ENCODE peak calls at places on chromosomes 7 and 10, in six cellular contexts. G, H, I, D, Z and P are unnamed samples.

GRCh38 chr7:50352282-50352681 is 47.8 kb downstream of the IKZF1 start:
- DNase-seq in G (no peak), H (no peak), I (no peak), D (no peak), Z (no peak), P (no peak)

GRCh38 chr7:17633099-17633498 is 307.2 kb downstream of the SNX13 start:
- DNase-seq in G (no peak), H (peak), I (peak), D (no peak), Z (no peak), P (peak)

GRCh38 chr7:159036916-159037605 is 107.6 kb downstream of the VIPR2 start:
- DNase-seq in G (no peak), H (no peak), I (no peak), D (no peak), Z (no peak), P (no peak)

GRCh38 chr7:84191842-84192241 is 2.7 kb downstream of the SEMA3A start:
- DNase-seq in G (no peak), H (peak), I (no peak), D (no peak), Z (no peak), P (no peak)

GRCh38 chr7:98423043-98423442 is 22.2 kb upstream of the BAIAP2L1 start:
- DNase-seq in G (no peak), H (peak), I (peak), D (no peak), Z (no peak), P (peak)

GRCh38 chr10:52779541-52780390 is 7.2 kb upstream of the MBL2 start:
- DNase-seq in G (no peak), H (peak), I (peak), D (peak), Z (peak), P (peak)

GRCh38 chr7:105346593-105347322 is 42.0 kb downstream of the SRPK2 start:
- DNase-seq in G (no peak), H (no peak), I (no peak), D (no peak), Z (no peak), P (no peak)

GRCh38 chr7:43377196-43377935 is 205.5 kb upstream of the STK17A start:
- DNase-seq in G (no peak), H (no peak), I (no peak), D (no peak), Z (no peak), P (peak)

GRCh38 chr10:33237736-33238624 is 96.5 kb downstream of the NRP1 start:
- DNase-seq in G (no peak), H (peak), I (peak), D (no peak), Z (no peak), P (peak)

GRCh38 chr7:150398108-150398964 is 19.2 kb downstream of the ZNF775 start:
- DNase-seq in G (no peak), H (no peak), I (no peak), D (no peak), Z (no peak), P (no peak)

GRCh38 chr7:38681882-38682281 is 50.7 kb upstream of the AMPH start:
- DNase-seq in G (no peak), H (peak), I (no peak), D (no peak), Z (no peak), P (peak)

GRCh38 chr10:12394236-12395033 is 45.1 kb downstream of the CAMK1D start:
- DNase-seq in G (no peak), H (peak), I (no peak), D (no peak), Z (peak), P (no peak)

GRCh38 chr10:58414270-58415041 is 29.2 kb downstream of the TFAM start:
- DNase-seq in G (no peak), H (peak), I (peak), D (peak), Z (no peak), P (peak)

GRCh38 chr7:89687266-89687665 is 467.0 kb upstream of the STEAP1 start:
- DNase-seq in G (no peak), H (no peak), I (no peak), D (no peak), Z (no peak), P (no peak)

GRCh38 chr7:71682841-71683341 is 550.9 kb downstream of the GALNT17 start:
- DNase-seq in G (no peak), H (no peak), I (no peak), D (no peak), Z (no peak), P (no peak)

GRCh38 chr7:48084727-48085432 is 4.2 kb upstream of the UPP1 start:
- DNase-seq in G (peak), H (peak), I (peak), D (peak), Z (peak), P (peak)

GRCh38 chr10:132847856-132848255 is 61.9 kb upstream of the NKX6-2 start:
- DNase-seq in G (no peak), H (no peak), I (no peak), D (peak), Z (peak), P (no peak)

GRCh38 chr7:157709531-157710251 is 372.9 kb downstream of the DNAJB6 start:
- DNase-seq in G (no peak), H (no peak), I (no peak), D (no peak), Z (peak), P (no peak)

GRCh38 chr7:136874393-136875032 is 6.1 kb downstream of the CHRM2 start:
- DNase-seq in G (no peak), H (peak), I (no peak), D (peak), Z (no peak), P (no peak)

GRCh38 chr7:6636741-6637543 is at the start of gene ZNF316:
- DNase-seq in G (peak), H (peak), I (peak), D (no peak), Z (peak), P (peak)